ENCODE peak calls at places on chromosomes 13 and 19, in seven cellular contexts. R, V, D, E, G, U and H are unnamed samples.

GRCh38 chr13:114019367-114019766 is 45.5 kb upstream of the C13orf46 start:
- DNase-seq in E (no peak), V (peak; percentile 79), U (no peak), G (no peak), R (no peak), D (no peak), H (peak; percentile 76)

GRCh38 chr19:40681039-40681438 is 9.4 kb downstream of the NUMBL start:
- DNase-seq in G (no peak), U (no peak), R (no peak), E (no peak), V (no peak), D (no peak), H (no peak)

GRCh38 chr13:28590450-28590849 is 68.5 kb upstream of the POMP start:
- DNase-seq in D (no peak), V (no peak), G (no peak), E (no peak), R (no peak), U (no peak), H (no peak)

GRCh38 chr13:38967446-38967845 is 23.2 kb downstream of the STOML3 start:
- DNase-seq in U (no peak), E (no peak), G (no peak), V (no peak), D (no peak), R (no peak), H (no peak)

GRCh38 chr13:71865858-71866172 is 1.2 kb downstream of the DACH1 start:
- DNase-seq in G (no peak), U (no peak), V (peak; percentile 65), D (no peak), R (no peak), E (no peak), H (no peak)

GRCh38 chr19:38211206-38211605 is 12.8 kb downstream of the DPF1 start:
- DNase-seq in U (no peak), E (peak; percentile 79), G (no peak), D (no peak), V (peak; percentile 80), R (no peak), H (peak; percentile 44)

GRCh38 chr13:49086711-49087110 is 111.0 kb downstream of the FNDC3A start:
- DNase-seq in R (peak; percentile 76), D (no peak), U (no peak), E (no peak), V (no peak), G (no peak), H (no peak)

GRCh38 chr13:23621316-23621645 is 51.1 kb downstream of the TNFRSF19 start:
- DNase-seq in U (no peak), R (peak; percentile 96), D (peak; percentile 57), E (no peak), V (no peak), G (peak; percentile 20), H (no peak)

GRCh38 chr19:461664-462551 is 1.1 kb upstream of the SHC2 start:
- DNase-seq in U (no peak), G (peak; percentile 66), D (no peak), E (peak; percentile 77), R (no peak), V (peak; percentile 77), H (peak; percentile 93)

GRCh38 chr13:58955546-58956385 is 1208.0 kb downstream of the DIAPH3 start:
- DNase-seq in U (peak; percentile 75), R (no peak), G (no peak), D (no peak), V (no peak), E (no peak), H (no peak)

GRCh38 chr19:11421607-11422098 is 2.5 kb upstream of the RGL3 start:
- DNase-seq in U (no peak), E (peak; percentile 100), D (peak; percentile 6), R (no peak), G (no peak), V (peak; percentile 77), H (peak; percentile 85)

GRCh38 chr19:44604241-44604640 is 9.1 kb upstream of the IGSF23 start:
- DNase-seq in E (no peak), G (no peak), D (no peak), V (no peak), U (no peak), R (no peak), H (no peak)

GRCh38 chr19:11019824-11020223 is 59.0 kb downstream of the SMARCA4 start:
- DNase-seq in G (no peak), D (no peak), E (no peak), V (no peak), R (no peak), U (no peak), H (no peak)

GRCh38 chr19:7505288-7505681 is 10.6 kb upstream of the ZNF358 start:
- DNase-seq in R (no peak), D (no peak), U (no peak), G (no peak), V (no peak), E (no peak), H (no peak)

GRCh38 chr19:31279436-31279765 is 69.8 kb downstream of the TSHZ3 start:
- DNase-seq in D (no peak), R (no peak), U (no peak), V (no peak), G (no peak), E (no peak), H (no peak)

GRCh38 chr13:74869846-74870245 is 612.1 kb downstream of the TBC1D4 start:
- DNase-seq in D (no peak), V (no peak), R (no peak), U (no peak), E (no peak), G (no peak), H (no peak)

GRCh38 chr19:13981988-13982501 is 24.1 kb downstream of the RFX1 start:
- DNase-seq in D (no peak), U (no peak), E (no peak), V (no peak), G (no peak), R (no peak), H (no peak)

GRCh38 chr19:6067975-6068374 is 42.3 kb downstream of the RFX2 start:
- DNase-seq in U (no peak), R (no peak), E (no peak), V (no peak), G (no peak), D (no peak), H (no peak)

GRCh38 chr13:36006347-36006746 is 124.8 kb downstream of the DCLK1 start:
- DNase-seq in U (no peak), E (no peak), V (no peak), R (no peak), G (no peak), D (no peak), H (no peak)

GRCh38 chr19:1131718-1132552 is 28.1 kb downstream of the GPX4 start:
- DNase-seq in U (peak; percentile 21), V (no peak), D (peak; percentile 64), G (no peak), E (no peak), R (peak; percentile 88), H (peak; percentile 40)

GRCh38 chr19:8081569-8082550 is 29.3 kb downstream of the CCL25 start:
- DNase-seq in U (no peak), D (peak; percentile 35), V (no peak), R (no peak), E (no peak), G (no peak), H (no peak)

GRCh38 chr19:47729799-47730520 is 15.4 kb upstream of the NOP53 start:
- DNase-seq in G (peak; percentile 57), V (peak; percentile 91), D (peak; percentile 93), R (no peak), U (no peak), E (peak; percentile 96), H (peak; percentile 97)

DNA sequence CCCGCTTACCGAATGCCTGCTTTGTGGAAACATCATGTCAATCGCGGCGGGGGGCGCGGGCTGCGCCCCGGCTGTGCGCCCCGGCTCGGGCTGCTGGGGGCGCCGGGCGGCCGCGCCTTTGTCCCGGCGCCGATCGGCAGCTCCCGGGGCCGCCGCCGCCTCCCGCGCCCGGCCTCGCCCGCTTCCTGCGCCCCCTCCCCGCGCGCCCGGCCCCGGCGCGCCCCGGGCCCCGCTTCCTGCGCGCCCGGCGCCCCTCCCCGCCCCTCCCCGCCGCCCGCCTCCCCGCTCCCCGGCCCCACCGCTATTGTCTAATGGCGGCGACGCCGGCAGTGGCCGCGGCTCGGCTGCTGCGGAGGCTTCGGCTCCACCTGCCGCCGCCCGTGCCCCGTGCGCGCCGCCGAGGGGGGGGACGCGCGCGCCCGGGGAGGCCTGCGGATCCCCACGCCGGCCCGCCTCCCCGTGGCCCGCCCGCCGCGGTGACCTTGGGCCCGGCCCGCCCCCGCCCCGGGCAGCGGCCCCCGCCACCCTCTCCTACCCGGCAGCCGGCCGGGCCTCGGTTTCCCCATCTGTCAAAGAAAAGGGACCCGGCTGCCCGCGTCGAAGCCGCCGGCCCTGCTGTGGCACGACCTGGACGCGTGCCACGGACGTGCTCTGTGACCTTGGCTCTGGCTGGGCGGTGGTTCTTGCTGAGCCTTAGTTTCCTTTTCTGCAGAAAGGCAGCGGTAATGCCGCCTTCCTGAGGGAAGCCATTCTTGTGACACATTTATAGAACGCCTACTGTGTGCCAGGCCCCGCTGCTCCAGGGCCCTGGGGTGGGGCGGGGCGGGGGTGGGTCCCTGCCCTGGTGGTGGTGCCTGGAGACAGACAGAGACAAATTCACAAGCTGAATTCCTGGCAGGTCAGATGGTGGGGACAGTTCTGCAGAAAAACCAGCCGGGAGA is at the start of gene TLE5:
- DNase-seq in D (no peak), E (peak; percentile 56), G (peak; percentile 43), U (no peak), R (no peak), V (peak; percentile 92), H (peak; percentile 89)
- TF ChIP-seq RFX5 in D (no peak), E (no peak), G (no peak), U (no peak), R (no peak), V (no peak), H (no peak)

GRCh38 chr13:20451397-20451796 is 74.3 kb downstream of the CRYL1 start:
- DNase-seq in V (no peak), R (no peak), D (no peak), E (no peak), U (peak; percentile 23), G (no peak), H (no peak)
- TF ChIP-seq RFX5 in V (no peak), R (no peak), D (no peak), E (no peak), U (no peak), G (no peak), H (no peak)

GRCh38 chr19:17505218-17505617 is 6.2 kb upstream of the PGLS start:
- DNase-seq in U (no peak), E (no peak), V (no peak), R (no peak), G (no peak), D (no peak), H (no peak)

GRCh38 chr19:17503240-17503639 is 8.2 kb upstream of the PGLS start:
- DNase-seq in R (no peak), E (no peak), U (no peak), D (no peak), G (no peak), V (no peak), H (no peak)

GRCh38 chr19:17504456-17504855 is 7.0 kb upstream of the PGLS start:
- DNase-seq in R (no peak), U (no peak), G (no peak), D (no peak), E (no peak), V (no peak), H (no peak)

GRCh38 chr19:17506745-17507144 is 4.7 kb upstream of the PGLS start:
- DNase-seq in R (no peak), E (no peak), D (no peak), G (no peak), V (no peak), U (no peak), H (no peak)

GRCh38 chr19:17504030-17504429 is 7.4 kb upstream of the PGLS start:
- DNase-seq in G (no peak), R (no peak), V (no peak), U (no peak), E (no peak), D (no peak), H (no peak)
- TF ChIP-seq RFX5 in G (no peak), R (no peak), V (no peak), U (no peak), E (no peak), D (no peak), H (no peak)

GRCh38 chr13:100330662-100331061 is 241.8 kb downstream of the PCCA start:
- DNase-seq in U (no peak), R (peak; percentile 76), G (no peak), E (no peak), V (no peak), D (no peak), H (no peak)
- TF ChIP-seq RFX5 in U (no peak), R (no peak), G (no peak), E (no peak), V (no peak), D (no peak), H (no peak)